ENCODE peak calls at places on chromosome 12, in six cellular contexts. One of them, this sample, is unnamed.

GRCh38 chr12:77625441-77625840 is 205.3 kb upstream of the NAV3 start:
- DNase-seq in uterus: no peak
- DNase-seq in tibial nerve: no peak
- DNase-seq in lower leg skin: no peak
- DNase-seq in heart left ventricle: no peak
- DNase-seq in stomach: no peak
- DNase-seq in this sample: peak

GRCh38 chr12:114916531-114916930 is 232.6 kb upstream of the TBX3 start:
- DNase-seq in tibial nerve: no peak
- DNase-seq in stomach: no peak
- DNase-seq in uterus: no peak
- DNase-seq in heart left ventricle: no peak
- DNase-seq in lower leg skin: no peak
- DNase-seq in this sample: no peak

GRCh38 chr12:97386133-97386581 is 76.4 kb upstream of the RMST start:
- DNase-seq in tibial nerve: peak
- DNase-seq in uterus: no peak
- DNase-seq in stomach: no peak
- DNase-seq in heart left ventricle: no peak
- DNase-seq in lower leg skin: no peak
- DNase-seq in this sample: no peak

GRCh38 chr12:119479121-119479561 is 114.4 kb upstream of the TMEM233 start:
- DNase-seq in lower leg skin: no peak
- DNase-seq in stomach: no peak
- DNase-seq in heart left ventricle: no peak
- DNase-seq in tibial nerve: no peak
- DNase-seq in uterus: no peak
- DNase-seq in this sample: no peak

GRCh38 chr12:126883737-126884136 is 1383.2 kb upstream of the TMEM132C start:
- DNase-seq in tibial nerve: no peak
- DNase-seq in uterus: no peak
- DNase-seq in lower leg skin: no peak
- DNase-seq in stomach: no peak
- DNase-seq in heart left ventricle: peak
- DNase-seq in this sample: no peak

GRCh38 chr12:66467932-66468331 is 165.6 kb downstream of the HELB start:
- DNase-seq in uterus: no peak
- DNase-seq in stomach: no peak
- DNase-seq in tibial nerve: no peak
- DNase-seq in lower leg skin: no peak
- DNase-seq in heart left ventricle: no peak
- DNase-seq in this sample: no peak

GRCh38 chr12:79407671-79408622 is 282.8 kb downstream of the PAWR start:
- DNase-seq in uterus: peak
- DNase-seq in stomach: peak
- DNase-seq in heart left ventricle: peak
- DNase-seq in lower leg skin: no peak
- DNase-seq in tibial nerve: peak
- DNase-seq in this sample: no peak

GRCh38 chr12:130281157-130281799 is 56.4 kb upstream of the PIWIL1 start:
- DNase-seq in tibial nerve: no peak
- DNase-seq in stomach: no peak
- DNase-seq in uterus: peak
- DNase-seq in lower leg skin: no peak
- DNase-seq in heart left ventricle: no peak
- DNase-seq in this sample: no peak

GRCh38 chr12:114729731-114730130 is 45.8 kb upstream of the TBX3 start:
- DNase-seq in lower leg skin: no peak
- DNase-seq in stomach: no peak
- DNase-seq in uterus: no peak
- DNase-seq in heart left ventricle: no peak
- DNase-seq in tibial nerve: no peak
- DNase-seq in this sample: no peak

GRCh38 chr12:89373772-89374572 is 21.7 kb upstream of the DUSP6 start:
- DNase-seq in uterus: no peak
- DNase-seq in tibial nerve: peak
- DNase-seq in heart left ventricle: no peak
- DNase-seq in stomach: no peak
- DNase-seq in lower leg skin: no peak
- DNase-seq in this sample: peak

GRCh38 chr12:118126119-118126757 is 9.7 kb upstream of the PEBP1 start:
- DNase-seq in stomach: peak
- DNase-seq in heart left ventricle: peak
- DNase-seq in lower leg skin: no peak
- DNase-seq in uterus: no peak
- DNase-seq in tibial nerve: no peak
- DNase-seq in this sample: no peak

GRCh38 chr12:25322351-25322750 is 71.6 kb upstream of the KRAS start:
- DNase-seq in uterus: no peak
- DNase-seq in lower leg skin: no peak
- DNase-seq in stomach: no peak
- DNase-seq in heart left ventricle: no peak
- DNase-seq in tibial nerve: no peak
- DNase-seq in this sample: no peak

GRCh38 chr12:47868552-47869031 is 36.2 kb downstream of the VDR start:
- DNase-seq in heart left ventricle: no peak
- DNase-seq in tibial nerve: no peak
- DNase-seq in lower leg skin: no peak
- DNase-seq in uterus: no peak
- DNase-seq in stomach: no peak
- DNase-seq in this sample: no peak

GRCh38 chr12:70317781-70318180 is 48.3 kb upstream of the KCNMB4 start:
- DNase-seq in tibial nerve: no peak
- DNase-seq in lower leg skin: no peak
- DNase-seq in stomach: no peak
- DNase-seq in uterus: no peak
- DNase-seq in heart left ventricle: no peak
- DNase-seq in this sample: no peak

GRCh38 chr12:66409195-66409871 is 107.0 kb downstream of the HELB start:
- DNase-seq in tibial nerve: peak
- DNase-seq in heart left ventricle: no peak
- DNase-seq in uterus: no peak
- DNase-seq in stomach: no peak
- DNase-seq in lower leg skin: no peak
- DNase-seq in this sample: no peak

GRCh38 chr12:569091-569676 is 94.1 kb downstream of the NINJ2 start:
- DNase-seq in heart left ventricle: no peak
- DNase-seq in stomach: no peak
- DNase-seq in tibial nerve: no peak
- DNase-seq in lower leg skin: no peak
- DNase-seq in uterus: no peak
- DNase-seq in this sample: no peak

GRCh38 chr12:132648616-132649225 is 30.1 kb downstream of the P2RX2 start:
- DNase-seq in stomach: no peak
- DNase-seq in uterus: no peak
- DNase-seq in lower leg skin: no peak
- DNase-seq in tibial nerve: no peak
- DNase-seq in heart left ventricle: no peak
- DNase-seq in this sample: no peak
- TF ChIP-seq POLR2A in stomach: no peak
- TF ChIP-seq POLR2A in uterus: no peak
- TF ChIP-seq POLR2A in lower leg skin: no peak
- TF ChIP-seq POLR2A in tibial nerve: no peak
- TF ChIP-seq POLR2A in heart left ventricle: no peak
- TF ChIP-seq POLR2A in this sample: no peak

GRCh38 chr12:124952801-124953200 is 36.1 kb downstream of the DHX37 start:
- DNase-seq in stomach: no peak
- DNase-seq in heart left ventricle: no peak
- DNase-seq in lower leg skin: no peak
- DNase-seq in tibial nerve: no peak
- DNase-seq in uterus: no peak
- DNase-seq in this sample: no peak
- TF ChIP-seq POLR2A in stomach: no peak
- TF ChIP-seq POLR2A in heart left ventricle: no peak
- TF ChIP-seq POLR2A in lower leg skin: no peak
- TF ChIP-seq POLR2A in tibial nerve: no peak
- TF ChIP-seq POLR2A in uterus: no peak
- TF ChIP-seq POLR2A in this sample: no peak

DNA sequence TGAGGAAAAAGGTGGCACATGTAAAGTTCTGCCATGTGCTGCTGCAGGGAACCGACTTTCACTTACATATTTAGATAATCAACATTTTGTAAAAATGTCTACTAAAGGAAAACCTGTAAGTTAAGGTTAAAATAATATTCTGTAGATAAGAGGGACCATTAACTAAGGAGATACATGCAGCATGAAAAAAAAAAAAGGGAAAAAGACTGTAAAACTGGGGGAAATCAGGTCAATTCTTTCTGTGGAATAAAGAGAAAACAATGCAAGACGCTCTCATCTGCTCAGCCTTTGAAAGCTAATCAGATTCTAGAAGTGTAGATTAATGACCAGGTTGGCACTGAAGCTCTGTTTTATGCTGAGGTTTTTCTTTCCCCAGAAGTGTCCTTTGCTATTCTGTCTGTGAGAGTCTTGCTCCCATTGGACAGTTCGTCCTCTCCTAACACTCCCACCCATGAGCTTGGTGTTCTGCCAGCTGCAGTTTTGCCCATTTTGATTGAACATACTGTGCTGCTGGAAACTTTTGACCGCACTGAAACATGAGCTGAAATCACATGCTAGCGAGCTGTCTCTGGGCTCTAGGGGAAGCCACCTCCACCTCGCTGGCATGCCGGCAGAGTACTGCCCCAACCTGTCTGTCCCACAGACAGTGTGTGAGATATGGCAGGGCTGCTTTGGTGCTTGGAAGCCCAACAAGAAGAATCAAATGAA is 39.7 kb downstream of the PPTC7 start:
- DNase-seq in heart left ventricle: peak
- DNase-seq in stomach: peak
- DNase-seq in lower leg skin: peak
- DNase-seq in tibial nerve: peak
- DNase-seq in uterus: peak
- DNase-seq in this sample: no peak
- TF ChIP-seq POLR2A in heart left ventricle: no peak
- TF ChIP-seq POLR2A in stomach: no peak
- TF ChIP-seq POLR2A in lower leg skin: no peak
- TF ChIP-seq POLR2A in tibial nerve: peak
- TF ChIP-seq POLR2A in uterus: no peak
- TF ChIP-seq POLR2A in this sample: no peak

GRCh38 chr12:10159280-10159679 is 12.7 kb downstream of the OLR1 start:
- DNase-seq in tibial nerve: no peak
- DNase-seq in stomach: no peak
- DNase-seq in heart left ventricle: no peak
- DNase-seq in lower leg skin: no peak
- DNase-seq in uterus: no peak
- DNase-seq in this sample: no peak

GRCh38 chr12:10147714-10148403 is 17.9 kb upstream of the CLEC7A start:
- DNase-seq in stomach: no peak
- DNase-seq in heart left ventricle: no peak
- DNase-seq in uterus: no peak
- DNase-seq in tibial nerve: no peak
- DNase-seq in lower leg skin: no peak
- DNase-seq in this sample: no peak

GRCh38 chr12:10151621-10152020 is 20.3 kb downstream of the OLR1 start:
- DNase-seq in lower leg skin: no peak
- DNase-seq in stomach: no peak
- DNase-seq in tibial nerve: no peak
- DNase-seq in heart left ventricle: no peak
- DNase-seq in uterus: no peak
- DNase-seq in this sample: no peak

GRCh38 chr12:10154145-10154496 is 17.8 kb downstream of the OLR1 start:
- DNase-seq in stomach: no peak
- DNase-seq in heart left ventricle: no peak
- DNase-seq in uterus: no peak
- DNase-seq in tibial nerve: no peak
- DNase-seq in lower leg skin: no peak
- DNase-seq in this sample: no peak

GRCh38 chr12:10153271-10154144 is 18.4 kb downstream of the OLR1 start:
- DNase-seq in heart left ventricle: peak
- DNase-seq in lower leg skin: peak
- DNase-seq in tibial nerve: peak
- DNase-seq in uterus: peak
- DNase-seq in stomach: peak
- DNase-seq in this sample: peak
- TF ChIP-seq POLR2A in heart left ventricle: no peak
- TF ChIP-seq POLR2A in lower leg skin: no peak
- TF ChIP-seq POLR2A in tibial nerve: peak
- TF ChIP-seq POLR2A in uterus: peak
- TF ChIP-seq POLR2A in stomach: no peak
- TF ChIP-seq POLR2A in this sample: no peak

DNA sequence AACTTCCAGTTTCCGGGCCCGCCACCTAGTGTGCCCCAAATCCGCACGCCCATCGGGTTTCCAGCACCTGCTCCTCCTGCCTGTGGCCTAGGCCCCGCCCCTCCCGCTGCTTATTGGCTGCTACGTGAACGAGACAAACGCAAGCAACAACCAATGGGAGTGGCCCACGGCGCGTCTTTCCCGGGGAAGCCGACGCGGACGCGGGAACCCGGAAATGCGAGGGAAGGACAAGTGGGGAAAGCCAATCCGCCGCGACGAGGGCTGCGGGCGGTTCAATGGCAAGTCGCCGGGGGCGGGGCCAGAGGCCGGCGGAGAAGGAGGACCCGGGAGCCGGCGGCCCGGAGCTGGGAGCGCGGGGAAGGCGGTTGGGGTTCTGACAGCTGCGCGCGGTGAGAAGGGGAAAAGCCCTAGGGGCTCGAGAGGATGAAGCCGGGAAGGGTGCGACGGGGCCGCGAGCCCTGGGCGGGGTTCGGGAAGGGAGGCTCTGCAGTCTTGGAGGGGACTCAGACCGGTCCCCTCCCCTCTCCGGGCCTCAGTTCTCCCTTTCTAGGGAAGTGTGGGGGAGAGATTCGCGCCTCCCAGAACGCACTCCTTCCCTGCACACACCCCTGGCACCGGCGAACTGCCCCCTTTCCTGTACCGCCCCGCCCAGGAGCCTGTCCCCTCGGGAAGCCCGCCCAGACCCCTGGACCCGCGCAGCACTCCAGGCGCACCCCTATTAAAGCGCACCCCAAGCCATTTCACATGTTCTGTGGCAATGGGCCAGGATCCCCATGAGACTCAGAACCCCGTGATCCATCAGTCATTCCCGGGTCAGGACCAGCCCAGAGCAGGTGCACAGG is at the start of gene FICD:
- DNase-seq in heart left ventricle: peak
- DNase-seq in lower leg skin: peak
- DNase-seq in stomach: peak
- DNase-seq in tibial nerve: peak
- DNase-seq in uterus: peak
- DNase-seq in this sample: peak
- TF ChIP-seq POLR2A in heart left ventricle: no peak
- TF ChIP-seq POLR2A in lower leg skin: no peak
- TF ChIP-seq POLR2A in stomach: no peak
- TF ChIP-seq POLR2A in tibial nerve: peak
- TF ChIP-seq POLR2A in uterus: peak
- TF ChIP-seq POLR2A in this sample: peak

GRCh38 chr12:12872139-12872933 is 19.0 kb upstream of the GPRC5A start:
- DNase-seq in uterus: no peak
- DNase-seq in tibial nerve: no peak
- DNase-seq in lower leg skin: peak
- DNase-seq in heart left ventricle: no peak
- DNase-seq in stomach: peak
- DNase-seq in this sample: peak
- TF ChIP-seq POLR2A in uterus: no peak
- TF ChIP-seq POLR2A in tibial nerve: no peak
- TF ChIP-seq POLR2A in lower leg skin: no peak
- TF ChIP-seq POLR2A in heart left ventricle: no peak
- TF ChIP-seq POLR2A in stomach: no peak
- TF ChIP-seq POLR2A in this sample: no peak

This sample was measured in H54.